ENCODE peak calls at places on chromosome X, in four cellular contexts. M is HepG2, K is K562, L is GM12878. J is an unnamed sample.

GRCh38 chrX:75273483-75273882 is 402 bp upstream of the UPRT start:
- DNase-seq in L (no peak), K (peak), M (no peak), J (no peak)

GRCh38 chrX:16603822-16604221 is 46.1 kb upstream of the S100G start:
- DNase-seq in M (peak), K (no peak), L (no peak), J (no peak)

GRCh38 chrX:119272882-119273806 is 37.1 kb downstream of the PGRMC1 start:
- DNase-seq in L (no peak), M (no peak), K (peak), J (no peak)

GRCh38 chrX:57771689-57772088 is 91.6 kb upstream of the NLRP2B start:
- DNase-seq in K (no peak), M (no peak), L (no peak), J (no peak)

GRCh38 chrX:97398030-97398551 is 514.4 kb downstream of the RPA4 start:
- DNase-seq in M (no peak), K (no peak), L (peak), J (no peak)

GRCh38 chrX:108225456-108225730 is 133.8 kb downstream of the ATG4A start:
- DNase-seq in M (no peak), L (no peak), K (no peak), J (no peak)

GRCh38 chrX:25925956-25926355 is 212.2 kb upstream of the MAGEB18 start:
- DNase-seq in M (no peak), L (no peak), K (no peak), J (no peak)

GRCh38 chrX:108323751-108324150 is 114.5 kb downstream of the COL4A6 start:
- DNase-seq in L (no peak), K (no peak), M (no peak), J (no peak)

GRCh38 chrX:151714367-151714766 is 1.5 kb upstream of the FATE1 start:
- DNase-seq in L (no peak), K (no peak), M (no peak), J (no peak)

GRCh38 chrX:151816914-151817313 is 82.4 kb downstream of the CNGA2 start:
- DNase-seq in K (no peak), L (no peak), M (no peak), J (no peak)

GRCh38 chrX:131778269-131779218 is 234.7 kb downstream of the OR13H1 start:
- DNase-seq in M (no peak), K (no peak), L (peak), J (peak)

GRCh38 chrX:30513284-30513683 is 64.3 kb downstream of the TASL start:
- DNase-seq in L (no peak), K (peak), M (peak), J (no peak)

GRCh38 chrX:41384041-41384705 is 50.2 kb downstream of the DDX3X start:
- DNase-seq in L (no peak), K (peak), M (no peak), J (no peak)

GRCh38 chrX:148929686-148930085 is 429.3 kb downstream of the AFF2 start:
- DNase-seq in M (no peak), L (no peak), K (no peak), J (no peak)

GRCh38 chrX:7253565-7253964 is 105.6 kb upstream of the PUDP start:
- DNase-seq in L (no peak), M (no peak), K (no peak), J (no peak)

GRCh38 chrX:28177202-28177601 is 196.0 kb upstream of the DCAF8L1 start:
- DNase-seq in K (no peak), M (no peak), L (no peak), J (peak)

GRCh38 chrX:70970482-70970999 is 39.6 kb upstream of the SLC7A3 start:
- DNase-seq in K (peak), M (peak), L (no peak), J (peak)

GRCh38 chrX:70042399-70043371 is 7.1 kb downstream of the AWAT2 start:
- DNase-seq in L (no peak), K (peak), M (peak), J (no peak)

GRCh38 chrX:150507251-150507856 is 61.1 kb upstream of the MTM1 start:
- DNase-seq in K (no peak), L (no peak), M (no peak), J (no peak)

GRCh38 chrX:24085133-24085532 is 30.4 kb downstream of the EIF2S3 start:
- DNase-seq in M (no peak), L (no peak), K (no peak), J (no peak)

GRCh38 chrX:80266979-80267378 is 153.3 kb upstream of the TENT5D start:
- DNase-seq in M (no peak), K (no peak), L (no peak), J (no peak)

GRCh38 chrX:67654301-67654700 is 110.5 kb downstream of the AR start:
- DNase-seq in M (no peak), K (no peak), L (no peak), J (no peak)

GRCh38 chrX:69503835-69504625 is at the start of gene NALF2:
- DNase-seq in L (no peak), K (no peak), M (peak), J (peak)

GRCh38 chrX:15686818-15687685 is 22.4 kb upstream of the CLTRN start:
- DNase-seq in K (peak), M (peak), L (peak), J (peak)

GRCh38 chrX:154040307-154040756 is 20.6 kb upstream of the IRAK1 start:
- DNase-seq in K (no peak), L (no peak), M (peak), J (no peak)

GRCh38 chrX:139213241-139213709 is 317.3 kb upstream of the F9 start:
- DNase-seq in K (peak), L (no peak), M (peak), J (no peak)

GRCh38 chrX:71098302-71098701 is 2.7 kb downstream of the FOXO4 start:
- DNase-seq in L (no peak), K (peak), M (no peak), J (peak)

GRCh38 chrX:154457491-154458115 is 478 bp upstream of the PLXNA3 start:
- DNase-seq in M (no peak), K (peak), L (no peak), J (peak)

DNA sequence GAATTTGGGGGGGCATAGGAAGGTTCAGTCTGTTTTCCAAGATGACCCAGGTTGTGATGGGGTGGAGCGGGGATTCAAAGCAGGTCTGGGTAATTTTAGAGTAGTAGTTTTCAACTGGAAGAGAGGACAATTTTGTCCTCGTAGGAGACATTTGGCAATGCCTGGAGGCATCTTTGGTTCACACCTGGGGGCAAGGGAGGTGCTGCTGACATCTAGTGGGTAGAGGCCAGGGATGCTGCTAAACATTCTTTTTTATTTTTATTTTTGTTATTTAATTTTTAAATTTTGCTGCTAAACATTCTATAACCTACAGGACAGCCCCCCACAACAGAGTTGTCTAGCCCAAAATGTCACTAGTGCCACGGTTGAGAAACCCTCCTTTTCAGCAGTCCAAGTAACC is 1.9 kb downstream of the RAB9A start:
- DNase-seq in K (no peak), M (no peak), L (no peak), J (no peak)
- TF ChIP-seq BHLHE40 in K (no peak), M (no peak), L (no peak), J (no peak)

DNA sequence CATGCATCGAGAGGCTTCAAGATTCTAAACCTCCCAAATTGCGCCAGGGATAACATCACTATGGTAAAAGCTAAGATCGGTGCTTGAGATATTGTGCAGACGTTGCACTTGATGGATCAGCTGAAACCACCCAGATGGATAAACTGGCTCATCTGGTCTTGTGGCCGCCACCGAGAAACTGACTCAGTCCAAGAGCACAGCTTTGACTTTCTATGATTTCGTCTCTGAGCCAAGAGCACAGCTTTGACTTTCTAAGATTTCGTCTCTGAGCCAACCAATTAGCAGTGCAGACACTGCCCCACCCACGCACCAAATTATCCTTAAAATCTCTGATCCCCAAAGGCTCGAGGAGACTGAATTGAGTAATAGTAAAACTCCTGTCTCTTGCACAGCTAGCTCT is 687.2 kb downstream of the FAM133A start:
- DNase-seq in M (no peak), L (no peak), K (no peak), J (no peak)
- TF ChIP-seq FOXM1 in M (no peak), L (no peak), K (no peak), J (no peak)

DNA sequence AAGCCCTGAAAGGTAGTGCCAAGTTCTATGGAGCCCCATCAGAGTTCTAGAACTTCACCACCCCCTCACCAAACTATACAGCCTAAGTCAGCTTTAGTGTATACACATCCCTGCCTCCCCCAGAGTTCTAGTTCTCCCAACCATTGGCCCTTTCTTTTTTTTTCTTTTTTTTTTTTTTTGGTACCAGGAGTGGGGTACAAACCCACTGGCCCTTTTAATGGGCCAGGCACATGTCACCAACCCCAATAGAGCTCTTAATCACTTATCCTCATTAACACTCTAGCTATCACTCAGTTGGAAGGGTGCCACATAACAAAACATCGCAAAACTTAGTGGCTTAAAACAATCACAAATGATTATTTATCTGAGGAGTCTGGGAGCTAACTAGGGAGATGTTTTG is 588.6 kb downstream of the BCOR start:
- DNase-seq in M (no peak), L (no peak), K (no peak), J (no peak)
- TF ChIP-seq BHLHE40 in M (no peak), L (no peak), K (no peak), J (no peak)

GRCh38 chrX:54419559-54420302 is 20.5 kb upstream of the TSR2 start:
- DNase-seq in K (no peak), L (no peak), M (no peak), J (no peak)

GRCh38 chrX:54413753-54414152 is 26.5 kb upstream of the TSR2 start:
- DNase-seq in K (no peak), L (no peak), M (peak), J (no peak)

GRCh38 chrX:54415534-54416350 is 24.5 kb upstream of the TSR2 start:
- DNase-seq in L (no peak), M (no peak), K (no peak), J (no peak)

GRCh38 chrX:54422168-54422567 is 18.0 kb upstream of the TSR2 start:
- DNase-seq in M (peak), K (no peak), L (no peak), J (no peak)

GRCh38 chrX:54416965-54417364 is 23.2 kb upstream of the TSR2 start:
- DNase-seq in M (no peak), K (no peak), L (no peak), J (no peak)
- TF ChIP-seq FOXM1 in M (no peak), K (no peak), L (no peak), J (no peak)

GRCh38 chrX:134990475-134991473 is at the start of gene SMIM10:
- DNase-seq in M (no peak), K (peak), L (no peak), J (peak)
- TF ChIP-seq BHLHE40 in M (no peak), K (peak), L (no peak), J (no peak)

GRCh38 chrX:110964761-110965160 is 131.2 kb upstream of the PAK3 start:
- DNase-seq in M (no peak), K (no peak), L (no peak), J (no peak)
- TF ChIP-seq FOXM1 in M (no peak), K (no peak), L (no peak), J (no peak)

J was measured in HEK293T.